ENCODE peak calls at places on chromosomes 11 and 22, in four cellular contexts. H is activated gamma-delta T cell treated with Interleukin-2 at 50 U/mL for 16 hours, Z is left ventricle myocardium superior, M is MG63. C is an unnamed sample.

GRCh38 chr11:16912607-16913006 is 101.6 kb downstream of the PLEKHA7 start:
- DNase-seq in H (no peak), Z (no peak), M (no peak), C (no peak)

GRCh38 chr11:26571861-26572654 is at the start of gene MUC15:
- DNase-seq in M (no peak), Z (no peak), H (no peak), C (no peak)

GRCh38 chr22:45335021-45335818 is 25.5 kb downstream of the FAM118A start:
- DNase-seq in M (no peak), Z (peak), H (no peak), C (no peak)

GRCh38 chr11:34960277-34960676 is 43.9 kb downstream of the PDHX start:
- DNase-seq in Z (peak), H (no peak), M (no peak), C (no peak)

GRCh38 chr11:63510360-63511130 is 4.7 kb downstream of the LGALS12 start:
- DNase-seq in Z (peak), H (no peak), M (peak), C (no peak)

GRCh38 chr11:8484251-8484650 is 109.8 kb downstream of the STK33 start:
- DNase-seq in Z (no peak), M (no peak), H (no peak), C (no peak)

GRCh38 chr22:44136112-44136511 is 44.6 kb upstream of the PARVG start:
- DNase-seq in M (no peak), H (no peak), Z (no peak), C (no peak)

GRCh38 chr22:28171135-28171534 is 252.1 kb upstream of the PITPNB start:
- DNase-seq in Z (no peak), M (no peak), H (no peak), C (no peak)

GRCh38 chr22:36822581-36822980 is 5.7 kb upstream of the PVALB start:
- DNase-seq in M (no peak), Z (no peak), H (no peak), C (no peak)

GRCh38 chr22:17171313-17172171 is 12.5 kb upstream of the HDHD5 start:
- DNase-seq in Z (peak), M (peak), H (peak), C (peak)

GRCh38 chr11:111460752-111461305 is 51.4 kb downstream of the BTG4 start:
- DNase-seq in M (peak), H (no peak), Z (no peak), C (no peak)

C was measured in CD4-positive, alpha-beta memory T cell.